ENCODE peak calls at places on chromosomes 6 and 20, in five cellular contexts. Y is A549, A is K562, S is transverse colon, Z is uterus. F is an unnamed sample.

GRCh38 chr6:106735136-106735535 is 105.8 kb downstream of the QRSL1 start:
- DNase-seq in A (no peak), Y (no peak), Z (no peak), S (no peak), F (no peak)

GRCh38 chr6:48429021-48429420 is 318.0 kb upstream of the PTCHD4 start:
- DNase-seq in Z (no peak), Y (no peak), A (no peak), S (no peak), F (no peak)

GRCh38 chr20:59634435-59635005 is 30.2 kb downstream of the PHACTR3 start:
- DNase-seq in S (no peak), Y (no peak), A (no peak), Z (no peak), F (no peak)

GRCh38 chr20:16434087-16434664 is 139.1 kb downstream of the KIF16B start:
- DNase-seq in Z (peak), Y (peak), S (peak), A (peak), F (peak)

GRCh38 chr20:38498909-38499308 is 26.3 kb downstream of the RALGAPB start:
- DNase-seq in A (no peak), Y (no peak), S (no peak), Z (no peak), F (no peak)

GRCh38 chr6:112503210-112503609 is 156.1 kb downstream of the RFPL4B start:
- DNase-seq in S (no peak), A (no peak), Z (no peak), Y (no peak), F (no peak)

GRCh38 chr6:79438015-79438414 is 99.2 kb downstream of the LCA5 start:
- DNase-seq in S (no peak), A (no peak), Y (no peak), Z (no peak), F (no peak)

GRCh38 chr20:38325905-38326304 is 20.4 kb upstream of the LBP start:
- DNase-seq in Z (no peak), Y (no peak), A (no peak), S (no peak), F (no peak)

GRCh38 chr6:35497571-35498406 is 910 bp upstream of the TEAD3 start:
- DNase-seq in A (peak), Y (peak), S (peak), Z (peak), F (no peak)
- TF ChIP-seq POLR2A in A (peak), Y (no peak), S (no peak), Z (peak), F (peak)

GRCh38 chr20:3782597-3782996 is 1.3 kb upstream of the SPEF1 start:
- DNase-seq in Z (no peak), Y (no peak), A (no peak), S (no peak), F (no peak)
- TF ChIP-seq POLR2A in Z (no peak), Y (no peak), A (no peak), S (no peak), F (no peak)

GRCh38 chr6:27502508-27503435 is 29.9 kb upstream of the ZNF184 start:
- DNase-seq in A (peak), S (peak), Z (peak), Y (no peak), F (no peak)
- TF ChIP-seq POLR2A in A (no peak), S (no peak), Z (no peak), Y (no peak), F (no peak)

GRCh38 chr6:43921548-43922422 is 151.8 kb downstream of the VEGFA start:
- DNase-seq in A (no peak), Z (no peak), S (no peak), Y (no peak), F (no peak)

GRCh38 chr6:43922423-43923375 is 152.7 kb downstream of the VEGFA start:
- DNase-seq in A (no peak), Z (no peak), S (no peak), Y (no peak), F (no peak)

GRCh38 chr6:43923376-43924221 is 153.6 kb downstream of the VEGFA start:
- DNase-seq in S (no peak), A (no peak), Z (no peak), Y (no peak), F (peak)

GRCh38 chr6:43926644-43927524 is 156.9 kb downstream of the VEGFA start:
- DNase-seq in Z (peak), Y (peak), A (peak), S (peak), F (peak)

GRCh38 chr6:43924222-43924702 is 154.3 kb downstream of the VEGFA start:
- DNase-seq in Z (peak), Y (no peak), S (no peak), A (no peak), F (peak)
- TF ChIP-seq POLR2A in Z (no peak), Y (no peak), S (no peak), A (no peak), F (no peak)

DNA sequence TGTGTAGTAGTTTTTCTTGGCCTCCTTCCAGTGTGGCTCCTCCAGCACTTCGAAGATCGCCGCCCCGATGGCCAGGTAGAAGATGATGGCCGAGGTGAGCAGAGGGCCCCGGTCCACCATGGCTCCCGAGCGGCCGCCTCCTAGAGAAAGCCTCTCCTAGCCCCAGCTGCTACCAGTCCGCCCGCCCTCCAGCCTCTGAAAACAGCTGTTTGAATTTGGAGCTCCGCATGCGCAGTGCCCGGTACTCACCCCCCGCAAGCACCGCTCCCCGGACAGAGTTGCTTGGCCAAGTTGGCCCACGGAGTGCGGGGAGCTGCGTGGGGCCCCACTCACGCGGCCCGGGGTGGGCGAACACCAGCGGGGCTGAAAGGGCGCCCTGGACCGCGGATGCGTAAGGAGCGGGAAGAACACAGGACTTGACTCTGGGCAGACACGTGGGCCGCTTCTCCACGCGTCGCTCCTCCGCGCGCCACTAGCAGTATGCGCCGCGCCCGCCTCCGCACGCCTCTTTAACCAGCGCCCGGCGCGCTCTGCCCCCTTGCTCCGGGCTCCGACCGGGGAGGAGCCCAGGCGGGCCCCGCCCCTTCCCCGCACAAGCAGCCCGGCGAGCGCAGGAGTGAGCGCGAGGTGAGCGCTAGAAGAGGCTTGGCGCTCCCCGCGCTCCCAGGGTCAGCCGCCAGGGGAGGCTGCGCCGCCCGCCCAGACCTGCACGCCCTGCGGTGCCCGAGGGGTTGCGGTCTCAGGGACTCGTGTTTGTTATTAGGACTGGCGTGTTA is at the start of gene KCNK5:
- DNase-seq in Y (peak), Z (no peak), A (peak), S (peak), F (no peak)
- TF ChIP-seq POLR2A in Y (peak), Z (peak), A (peak), S (peak), F (no peak)

GRCh38 chr20:35741892-35742740 is at the start of gene RBM39:
- DNase-seq in S (peak), A (peak), Z (peak), Y (peak), F (peak)
- TF ChIP-seq POLR2A in S (peak), A (peak), Z (peak), Y (peak), F (peak)

GRCh38 chr6:156686940-156687874 is 90.0 kb upstream of the ARID1B start:
- DNase-seq in Y (peak), A (peak), Z (peak), S (peak), F (peak)
- TF ChIP-seq POLR2A in Y (peak), A (peak), Z (peak), S (peak), F (peak)

GRCh38 chr6:158805698-158806373 is 13.3 kb downstream of the EZR start:
- DNase-seq in A (no peak), Y (no peak), Z (no peak), S (peak), F (no peak)

GRCh38 chr6:158799051-158799792 is 19.9 kb downstream of the EZR start:
- DNase-seq in Y (no peak), A (no peak), Z (peak), S (peak), F (no peak)

GRCh38 chr6:158807515-158808441 is 11.4 kb downstream of the EZR start:
- DNase-seq in S (no peak), Z (no peak), Y (no peak), A (no peak), F (no peak)

GRCh38 chr6:158801655-158802294 is 17.4 kb downstream of the EZR start:
- DNase-seq in A (no peak), S (peak), Z (no peak), Y (no peak), F (no peak)

GRCh38 chr6:158803733-158804143 is 15.4 kb downstream of the EZR start:
- DNase-seq in Z (no peak), A (no peak), Y (no peak), S (no peak), F (no peak)
- TF ChIP-seq POLR2A in Z (no peak), A (no peak), Y (no peak), S (peak), F (no peak)

F was measured in H54.